ENCODE peak calls at places on chromosome 21, in four cellular contexts. One of them, this sample, is unnamed.
A peak's percentile ranks its signal among the peaks of the same experiment; 100 is the strongest.

GRCh38 chr21:30839304-30839703 is 9.7 kb upstream of the KRTAP7-1 start:
- DNase-seq in cardiac muscle cell: peak; percentile 1
- DNase-seq in upper lobe of right lung: no peak
- DNase-seq in A549: peak; percentile 29
- DNase-seq in this sample: peak; percentile 53

GRCh38 chr21:29362758-29363157 is 64.0 kb downstream of the BACH1 start:
- DNase-seq in cardiac muscle cell: no peak
- DNase-seq in upper lobe of right lung: no peak
- DNase-seq in A549: no peak
- DNase-seq in this sample: no peak

GRCh38 chr21:36193200-36193599 is 36.6 kb downstream of the DOP1B start:
- DNase-seq in cardiac muscle cell: no peak
- DNase-seq in upper lobe of right lung: no peak
- DNase-seq in A549: no peak
- DNase-seq in this sample: no peak

GRCh38 chr21:28671549-28672195 is 321.0 kb downstream of the LTN1 start:
- DNase-seq in cardiac muscle cell: no peak
- DNase-seq in upper lobe of right lung: no peak
- DNase-seq in A549: no peak
- DNase-seq in this sample: no peak

GRCh38 chr21:36507397-36508018 is 27.6 kb upstream of the CLDN14 start:
- DNase-seq in cardiac muscle cell: no peak
- DNase-seq in upper lobe of right lung: no peak
- DNase-seq in A549: no peak
- DNase-seq in this sample: no peak

GRCh38 chr21:35204850-35205564 is 155.9 kb upstream of the RUNX1 start:
- DNase-seq in cardiac muscle cell: peak; percentile 99
- DNase-seq in upper lobe of right lung: peak; percentile 80
- DNase-seq in A549: no peak
- DNase-seq in this sample: no peak

GRCh38 chr21:30479259-30479658 is 908 bp downstream of the KRTAP19-1 start:
- DNase-seq in cardiac muscle cell: no peak
- DNase-seq in upper lobe of right lung: no peak
- DNase-seq in A549: no peak
- DNase-seq in this sample: no peak

GRCh38 chr21:37006521-37007291 is at the start of gene RIPPLY3:
- DNase-seq in cardiac muscle cell: peak; percentile 45
- DNase-seq in upper lobe of right lung: no peak
- DNase-seq in A549: peak; percentile 29
- DNase-seq in this sample: peak; percentile 33

GRCh38 chr21:33975548-33976081 is 60.0 kb upstream of the ATP5PO start:
- DNase-seq in cardiac muscle cell: no peak
- DNase-seq in upper lobe of right lung: no peak
- DNase-seq in A549: peak; percentile 6
- DNase-seq in this sample: no peak

GRCh38 chr21:34639250-34639649 is 24.3 kb upstream of the RCAN1 start:
- DNase-seq in cardiac muscle cell: no peak
- DNase-seq in upper lobe of right lung: no peak
- DNase-seq in A549: no peak
- DNase-seq in this sample: no peak

GRCh38 chr21:23613014-23613413 is 1994.3 kb downstream of the MRPL39 start:
- DNase-seq in cardiac muscle cell: no peak
- DNase-seq in upper lobe of right lung: no peak
- DNase-seq in A549: no peak
- DNase-seq in this sample: no peak

GRCh38 chr21:40658237-40658636 is 188.7 kb downstream of the DSCAM start:
- DNase-seq in cardiac muscle cell: no peak
- DNase-seq in upper lobe of right lung: no peak
- DNase-seq in A549: no peak
- DNase-seq in this sample: no peak

GRCh38 chr21:29130234-29130993 is at the start of gene MAP3K7CL:
- DNase-seq in cardiac muscle cell: peak; percentile 98
- DNase-seq in upper lobe of right lung: no peak
- DNase-seq in A549: no peak
- DNase-seq in this sample: no peak

GRCh38 chr21:14361958-14362357 is 21.0 kb downstream of the HSPA13 start:
- DNase-seq in cardiac muscle cell: peak; percentile 75
- DNase-seq in upper lobe of right lung: no peak
- DNase-seq in A549: no peak
- DNase-seq in this sample: no peak

GRCh38 chr21:33695785-33696184 is 53.5 kb downstream of the ITSN1 start:
- DNase-seq in cardiac muscle cell: no peak
- DNase-seq in upper lobe of right lung: no peak
- DNase-seq in A549: no peak
- DNase-seq in this sample: no peak

GRCh38 chr21:35751171-35751570 is 309.2 kb downstream of the SETD4 start:
- DNase-seq in cardiac muscle cell: no peak
- DNase-seq in upper lobe of right lung: no peak
- DNase-seq in A549: no peak
- DNase-seq in this sample: no peak

GRCh38 chr21:35427320-35428040 is 378.4 kb upstream of the RUNX1 start:
- DNase-seq in cardiac muscle cell: peak; percentile 41
- DNase-seq in upper lobe of right lung: no peak
- DNase-seq in A549: no peak
- DNase-seq in this sample: no peak

GRCh38 chr21:34598931-34599400 is 15.9 kb downstream of the RCAN1 start:
- DNase-seq in cardiac muscle cell: no peak
- DNase-seq in upper lobe of right lung: no peak
- DNase-seq in A549: no peak
- DNase-seq in this sample: no peak

GRCh38 chr21:29704719-29705118 is 235.1 kb downstream of the GRIK1 start:
- DNase-seq in cardiac muscle cell: peak; percentile 8
- DNase-seq in upper lobe of right lung: no peak
- DNase-seq in A549: no peak
- DNase-seq in this sample: no peak

GRCh38 chr21:33817136-33817535 is 98.5 kb downstream of the ATP5PO start:
- DNase-seq in cardiac muscle cell: no peak
- DNase-seq in upper lobe of right lung: no peak
- DNase-seq in A549: no peak
- DNase-seq in this sample: no peak

DNA sequence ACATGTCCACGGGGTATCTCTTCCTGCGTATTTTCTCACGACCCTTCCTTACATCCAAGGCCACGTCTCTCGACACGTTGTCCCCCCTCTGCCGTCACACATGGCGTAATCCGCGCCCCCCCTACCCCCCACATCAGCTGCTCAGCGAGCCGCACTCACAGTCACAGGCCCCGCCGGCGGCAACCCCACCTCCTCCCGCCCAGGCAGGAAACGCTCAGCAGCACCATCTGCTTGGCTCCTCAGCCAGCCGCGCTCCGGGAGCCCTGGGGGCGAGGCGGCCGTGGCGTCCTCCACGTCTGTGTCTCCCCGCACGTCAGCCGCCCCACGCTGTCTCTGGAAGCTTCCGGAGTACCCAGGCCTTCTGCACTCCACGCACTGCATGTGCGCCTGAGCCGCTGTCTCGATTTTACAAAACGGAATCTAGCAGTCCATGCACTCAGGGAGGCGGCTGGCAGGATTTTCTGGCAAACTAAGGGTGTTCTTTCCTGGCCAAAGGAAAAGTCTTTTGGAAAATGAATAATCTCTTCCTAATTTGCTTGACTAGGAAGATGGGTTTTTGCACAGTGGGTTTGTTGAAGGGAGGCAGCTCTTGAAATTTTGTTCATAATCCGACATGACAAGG is 64.5 kb downstream of the SIK1 start:
- DNase-seq in cardiac muscle cell: peak; percentile 83
- DNase-seq in upper lobe of right lung: peak; percentile 80
- DNase-seq in A549: no peak
- DNase-seq in this sample: peak; percentile 95
- H3K4me3 ChIP-seq in cardiac muscle cell: no peak overlapping the region
- H3K4me3 ChIP-seq in upper lobe of right lung: peak overlapping the region; percentile 31
- H3K4me3 ChIP-seq in A549: no peak overlapping the region
- H3K4me3 ChIP-seq in this sample: peak overlapping the region; percentile 29

GRCh38 chr21:25938673-25939395 is 204.1 kb downstream of the GABPA start:
- DNase-seq in cardiac muscle cell: peak; percentile 42
- DNase-seq in upper lobe of right lung: no peak
- DNase-seq in A549: no peak
- DNase-seq in this sample: no peak
- H3K4me3 ChIP-seq in cardiac muscle cell: no peak overlapping the region
- H3K4me3 ChIP-seq in upper lobe of right lung: no peak overlapping the region
- H3K4me3 ChIP-seq in A549: no peak overlapping the region
- H3K4me3 ChIP-seq in this sample: no peak overlapping the region

GRCh38 chr21:39346671-39347327 is 2.1 kb downstream of the HMGN1 start:
- DNase-seq in cardiac muscle cell: no peak
- DNase-seq in upper lobe of right lung: no peak
- DNase-seq in A549: no peak
- DNase-seq in this sample: no peak
- H3K4me3 ChIP-seq in cardiac muscle cell: peak overlapping the region; percentile 94
- H3K4me3 ChIP-seq in upper lobe of right lung: no peak overlapping the region
- H3K4me3 ChIP-seq in A549: peak overlapping the region; percentile 64
- H3K4me3 ChIP-seq in this sample: peak overlapping the region; percentile 100

DNA sequence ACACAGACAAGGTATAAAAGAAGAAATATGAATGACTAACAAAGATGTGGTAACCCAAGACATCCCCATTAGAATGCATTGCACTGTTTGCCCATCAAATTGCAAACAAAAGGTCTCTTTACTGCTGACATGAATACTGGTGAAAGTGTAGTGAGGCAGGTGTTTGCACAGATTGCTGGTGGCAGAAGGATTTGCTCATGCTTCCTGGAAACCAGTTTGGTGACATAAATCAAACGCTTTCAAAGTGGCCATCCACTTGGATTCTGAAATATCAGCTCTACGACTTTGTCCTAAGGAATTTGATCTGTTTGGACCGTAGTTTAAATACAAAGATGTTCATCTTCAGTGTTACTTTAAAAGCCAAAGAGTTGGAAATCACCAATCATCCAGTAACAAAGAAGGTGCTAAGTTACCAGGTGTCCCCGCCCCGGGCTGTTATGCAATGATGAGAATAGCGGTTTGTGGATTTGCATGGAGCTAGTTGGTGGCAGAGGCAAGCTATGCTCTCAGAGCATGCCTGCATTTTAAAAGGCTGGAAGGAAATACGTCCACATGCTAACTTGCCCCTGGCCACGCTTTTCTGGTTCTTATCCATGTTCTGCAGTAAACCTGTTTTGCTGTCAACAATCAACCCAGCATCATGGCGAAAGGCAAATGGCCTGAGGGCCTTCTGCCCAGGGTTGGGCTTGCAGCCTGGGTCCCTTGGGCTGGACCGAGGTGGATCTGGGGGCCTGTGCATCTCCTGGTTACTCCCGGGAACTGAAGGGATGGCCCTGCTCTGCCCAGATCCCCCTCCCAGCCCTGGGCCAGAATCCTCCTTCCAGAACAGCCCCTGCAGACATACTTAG is 49.2 kb downstream of the UMODL1 start:
- DNase-seq in cardiac muscle cell: no peak
- DNase-seq in upper lobe of right lung: no peak
- DNase-seq in A549: no peak
- DNase-seq in this sample: no peak
- H3K4me3 ChIP-seq in cardiac muscle cell: no peak overlapping the region
- H3K4me3 ChIP-seq in upper lobe of right lung: no peak overlapping the region
- H3K4me3 ChIP-seq in A549: no peak overlapping the region
- H3K4me3 ChIP-seq in this sample: no peak overlapping the region

GRCh38 chr21:45555251-45555556 is 13.0 kb upstream of the SLC19A1 start:
- DNase-seq in cardiac muscle cell: no peak
- DNase-seq in upper lobe of right lung: no peak
- DNase-seq in A549: no peak
- DNase-seq in this sample: no peak
- H3K4me3 ChIP-seq in cardiac muscle cell: peak overlapping the region; percentile 38
- H3K4me3 ChIP-seq in upper lobe of right lung: peak overlapping the region; percentile 49
- H3K4me3 ChIP-seq in A549: peak overlapping the region; percentile 56
- H3K4me3 ChIP-seq in this sample: peak overlapping the region; percentile 46

GRCh38 chr21:17454315-17455027 is 58.4 kb upstream of the CXADR start:
- DNase-seq in cardiac muscle cell: peak; percentile 77
- DNase-seq in upper lobe of right lung: no peak
- DNase-seq in A549: peak; percentile 92
- DNase-seq in this sample: peak; percentile 85
- H3K4me3 ChIP-seq in cardiac muscle cell: no peak overlapping the region
- H3K4me3 ChIP-seq in upper lobe of right lung: no peak overlapping the region
- H3K4me3 ChIP-seq in A549: peak overlapping the region; percentile 32
- H3K4me3 ChIP-seq in this sample: peak overlapping the region; percentile 44

DNA sequence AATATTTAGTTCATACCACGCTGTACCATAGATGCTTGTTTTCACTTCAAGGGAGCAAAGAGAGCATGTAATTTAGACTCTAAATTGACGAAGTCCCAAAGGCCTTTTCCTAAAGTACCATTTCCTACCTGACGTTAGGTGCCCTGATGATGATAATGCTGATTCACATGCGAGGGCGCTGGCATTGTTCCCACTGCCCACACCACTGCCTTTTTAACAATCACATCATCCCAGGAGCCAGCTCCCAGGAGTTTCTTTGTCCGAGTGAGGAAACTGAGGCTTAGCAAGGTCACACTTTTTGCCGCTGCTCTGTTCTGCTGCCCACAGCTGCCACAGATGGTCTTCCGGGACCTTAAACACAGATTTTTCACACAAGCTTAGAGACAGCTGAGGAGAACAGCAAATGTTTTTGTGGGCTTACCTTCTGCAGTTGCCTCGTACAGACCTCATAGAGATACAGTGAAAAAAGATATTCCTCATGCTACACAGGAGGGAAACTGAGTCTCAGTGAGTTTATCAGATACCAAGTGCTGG is 69.4 kb downstream of the EVA1C start:
- DNase-seq in cardiac muscle cell: no peak
- DNase-seq in upper lobe of right lung: no peak
- DNase-seq in A549: no peak
- DNase-seq in this sample: no peak
- H3K4me3 ChIP-seq in cardiac muscle cell: no peak overlapping the region
- H3K4me3 ChIP-seq in upper lobe of right lung: no peak overlapping the region
- H3K4me3 ChIP-seq in A549: no peak overlapping the region
- H3K4me3 ChIP-seq in this sample: no peak overlapping the region

GRCh38 chr21:45366476-45366875 is 38.5 kb upstream of the COL18A1 start:
- DNase-seq in cardiac muscle cell: no peak
- DNase-seq in upper lobe of right lung: no peak
- DNase-seq in A549: no peak
- DNase-seq in this sample: no peak
- H3K4me3 ChIP-seq in cardiac muscle cell: no peak overlapping the region
- H3K4me3 ChIP-seq in upper lobe of right lung: no peak overlapping the region
- H3K4me3 ChIP-seq in A549: no peak overlapping the region
- H3K4me3 ChIP-seq in this sample: no peak overlapping the region

This sample was measured in WERI-Rb-1.